ENCODE peak calls at places on chromosomes 12 and 14, in seven cellular contexts. Q is kidney, G is stomach, Y is glutamatergic neuron, F is hepatocyte, R is WTC11, J is Calu3. U is an unnamed sample.

GRCh38 chr14:70789361-70789760 is 20.0 kb downstream of the MAP3K9 start:
- DNase-seq in Q (no peak), G (no peak), Y (no peak), F (no peak), R (no peak), J (no peak), U (no peak)

GRCh38 chr12:79546461-79547043 is 144.2 kb downstream of the PAWR start:
- DNase-seq in Q (no peak), G (no peak), Y (no peak), F (no peak), R (no peak), J (peak; percentile 30), U (no peak)

GRCh38 chr12:23767834-23768233 is 181.6 kb downstream of the SOX5 start:
- DNase-seq in Q (no peak), G (no peak), Y (no peak), F (no peak), R (no peak), J (no peak), U (no peak)

GRCh38 chr14:94180655-94181271 is 6.6 kb downstream of the PPP4R4 start:
- DNase-seq in Q (no peak), G (no peak), Y (no peak), F (peak; percentile 49), R (no peak), J (no peak), U (no peak)

GRCh38 chr12:50589650-50590435 is 85.1 kb downstream of the DIP2B start:
- DNase-seq in Q (no peak), G (no peak), Y (no peak), F (peak; percentile 18), R (no peak), J (no peak), U (no peak)

GRCh38 chr14:71117839-71118743 is 210.8 kb downstream of the PCNX1 start:
- DNase-seq in Q (no peak), G (no peak), Y (no peak), F (peak; percentile 78), R (no peak), J (peak; percentile 68), U (no peak)

GRCh38 chr12:97875064-97875463 is 412.5 kb downstream of the RMST start:
- DNase-seq in Q (no peak), G (no peak), Y (no peak), F (peak; percentile 41), R (peak; percentile 19), J (no peak), U (no peak)

GRCh38 chr14:35858521-35859209 is 32.5 kb downstream of the BRMS1L start:
- DNase-seq in Q (no peak), G (no peak), Y (no peak), F (no peak), R (no peak), J (no peak), U (no peak)

GRCh38 chr14:85129907-85130306 is 400.0 kb upstream of the FLRT2 start:
- DNase-seq in Q (no peak), G (no peak), Y (no peak), F (peak; percentile 31), R (no peak), J (no peak), U (no peak)

GRCh38 chr14:100192250-100192671 is 32.8 kb upstream of the DEGS2 start:
- DNase-seq in Q (peak; percentile 88), G (no peak), Y (no peak), F (no peak), R (no peak), J (no peak), U (no peak)

GRCh38 chr12:82651489-82651888 is 35.2 kb upstream of the TMTC2 start:
- DNase-seq in Q (no peak), G (no peak), Y (no peak), F (no peak), R (no peak), J (peak; percentile 55), U (no peak)

GRCh38 chr12:6052940-6053329 is 71.5 kb downstream of the VWF start:
- DNase-seq in Q (no peak), G (no peak), Y (no peak), F (no peak), R (no peak), J (no peak), U (no peak)

GRCh38 chr14:22472935-22473854 is 115.8 kb downstream of the DAD1 start:
- DNase-seq in Q (no peak), G (peak; percentile 63), Y (no peak), F (peak; percentile 53), R (peak; percentile 48), J (peak; percentile 42), U (peak; percentile 45)

GRCh38 chr12:131279281-131279921 is 325.7 kb downstream of the ADGRD1 start:
- DNase-seq in Q (peak; percentile 68), G (no peak), Y (no peak), F (no peak), R (no peak), J (no peak), U (no peak)

GRCh38 chr12:121582583-121583333 is 1.9 kb upstream of the KDM2B start:
- DNase-seq in Q (no peak), G (no peak), Y (no peak), F (no peak), R (peak; percentile 57), J (no peak), U (no peak)

GRCh38 chr12:7870335-7870734 is 2.4 kb downstream of the SLC2A14 start:
- DNase-seq in Q (no peak), G (no peak), Y (no peak), F (no peak), R (no peak), J (no peak), U (no peak)

GRCh38 chr12:30754750-30755394 is at the start of gene CAPRIN2:
- DNase-seq in Q (peak; percentile 99), G (peak; percentile 98), Y (peak; percentile 97), F (peak; percentile 98), R (peak; percentile 96), J (peak; percentile 97), U (peak; percentile 93)
- TF ChIP-seq CTCF in Q (peak; percentile 23), G (peak; percentile 47), Y (no peak), F (peak; percentile 49), R (no peak), J (peak; percentile 43), U (no peak)

DNA sequence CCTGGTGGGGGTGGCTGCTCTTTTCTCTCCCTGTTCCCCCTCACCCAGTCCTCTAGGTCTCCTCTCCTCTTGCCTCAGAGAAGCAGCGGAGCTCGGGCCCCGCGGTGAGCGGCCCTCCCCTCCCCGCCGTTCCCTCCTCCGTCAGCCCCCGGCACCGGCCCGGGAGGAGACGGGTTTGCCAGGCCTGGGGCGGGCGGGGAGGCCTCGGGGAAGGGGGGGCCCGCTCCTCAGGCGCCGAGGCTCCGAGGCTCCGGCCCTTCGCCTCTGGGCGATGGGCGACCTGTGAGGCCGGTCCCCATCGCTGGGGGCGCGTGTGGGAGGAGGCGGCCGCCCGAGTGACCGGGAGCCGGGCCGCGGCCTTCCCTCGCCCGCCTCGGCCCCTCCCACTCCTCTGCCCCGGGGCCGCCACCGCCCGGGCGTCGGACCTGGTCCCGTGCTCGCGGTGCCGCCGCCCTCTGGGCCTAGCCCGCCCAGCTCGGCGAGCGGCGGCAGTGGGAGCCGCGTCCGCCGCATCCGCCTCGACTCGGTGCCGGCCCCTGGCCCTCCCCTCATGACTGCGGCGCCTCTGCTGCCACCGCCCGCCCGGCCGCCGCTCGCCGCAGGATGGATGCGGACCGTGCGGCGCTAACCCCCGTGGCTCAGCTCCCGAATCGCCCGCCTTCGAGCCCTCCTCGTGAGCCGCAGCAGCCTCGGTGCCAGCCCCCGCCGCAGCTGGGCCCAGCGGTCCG is 458 bp downstream of the WNK1 start:
- DNase-seq in Q (peak; percentile 89), G (peak; percentile 68), Y (peak; percentile 77), F (peak; percentile 87), R (peak; percentile 58), J (peak; percentile 78), U (peak; percentile 55)
- TF ChIP-seq CTCF in Q (peak; percentile 3), G (peak; percentile 47), Y (peak; percentile 41), F (peak; percentile 23), R (no peak), J (no peak), U (peak; percentile 47)

GRCh38 chr12:123269395-123269892 is 2.2 kb downstream of the CDK2AP1 start:
- DNase-seq in Q (peak; percentile 92), G (peak; percentile 64), Y (peak; percentile 91), F (peak; percentile 89), R (peak; percentile 78), J (no peak), U (peak; percentile 82)
- TF ChIP-seq CTCF in Q (no peak), G (no peak), Y (peak; percentile 49), F (peak; percentile 33), R (no peak), J (no peak), U (no peak)

GRCh38 chr14:102229071-102229738 is 75.8 kb downstream of the MOK start:
- DNase-seq in Q (peak; percentile 67), G (no peak), Y (no peak), F (no peak), R (no peak), J (no peak), U (no peak)

GRCh38 chr14:102225936-102226335 is 79.0 kb downstream of the MOK start:
- DNase-seq in Q (peak; percentile 55), G (no peak), Y (peak; percentile 58), F (no peak), R (no peak), J (no peak), U (no peak)

GRCh38 chr14:102227184-102227964 is 77.6 kb downstream of the MOK start:
- DNase-seq in Q (peak; percentile 54), G (no peak), Y (peak; percentile 60), F (no peak), R (no peak), J (no peak), U (no peak)

GRCh38 chr14:102225386-102225785 is 79.6 kb downstream of the MOK start:
- DNase-seq in Q (no peak), G (no peak), Y (no peak), F (no peak), R (no peak), J (no peak), U (no peak)

GRCh38 chr14:102226356-102227125 is 78.4 kb downstream of the MOK start:
- DNase-seq in Q (peak; percentile 65), G (no peak), Y (no peak), F (no peak), R (no peak), J (no peak), U (no peak)
- TF ChIP-seq CTCF in Q (no peak), G (no peak), Y (no peak), F (no peak), R (no peak), J (no peak), U (no peak)

DNA sequence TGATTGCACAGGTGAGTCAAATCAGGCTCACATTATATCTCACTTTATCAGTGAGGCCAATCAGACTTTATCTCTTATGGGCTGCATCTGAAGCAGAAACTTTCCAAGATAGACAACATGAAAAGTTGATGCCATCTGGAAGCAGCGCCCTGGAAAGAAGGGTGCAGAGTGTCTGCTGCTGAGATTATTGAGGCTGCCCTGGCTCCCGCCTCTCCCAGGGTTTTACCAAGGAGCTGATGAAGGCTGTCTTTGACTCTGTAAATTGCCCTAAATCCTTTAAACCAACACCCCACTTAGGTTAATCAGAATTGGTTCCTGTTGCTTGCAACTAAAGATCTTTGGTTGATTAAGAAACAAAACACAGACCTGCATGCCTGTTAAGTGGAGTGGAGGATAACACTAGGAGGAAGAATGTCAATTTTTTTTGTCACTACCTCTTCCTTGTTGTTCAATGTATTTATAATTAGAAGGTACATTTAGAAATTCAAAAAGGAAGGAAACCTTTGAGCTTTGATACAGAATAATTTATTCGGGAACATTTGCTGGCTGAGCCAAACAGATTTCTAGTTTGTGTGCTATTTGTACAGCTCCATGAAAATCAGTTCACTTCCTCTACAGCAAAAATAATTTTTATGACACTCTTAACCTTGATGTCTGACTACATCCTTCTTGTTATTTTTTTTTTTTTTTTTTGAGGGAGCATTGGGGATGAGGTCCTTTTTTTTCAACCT is 104.1 kb downstream of the VEZT start:
- DNase-seq in Q (no peak), G (no peak), Y (no peak), F (no peak), R (no peak), J (no peak), U (no peak)
- TF ChIP-seq CTCF in Q (no peak), G (no peak), Y (no peak), F (no peak), R (no peak), J (no peak), U (no peak)